ENCODE peak calls at places on chromosome 19, in seven cellular contexts. P, A, N, I, K, X and R are unnamed samples.
A peak's percentile ranks its signal among the peaks of the same experiment; 100 is the strongest.

GRCh38 chr19:50268046-50268445 is 61.1 kb downstream of the KCNC3 start:
- DNase-seq in N (peak; percentile 13), P (no peak), I (no peak), K (no peak), X (no peak), A (no peak), R (no peak)

GRCh38 chr19:2804156-2805004 is 15.3 kb upstream of the ZNF554 start:
- DNase-seq in I (no peak), A (no peak), P (no peak), N (no peak), X (no peak), K (no peak), R (no peak)

GRCh38 chr19:35045667-35046300 is 4.3 kb downstream of the HPN start:
- DNase-seq in N (peak; percentile 42), X (no peak), A (peak; percentile 28), P (peak; percentile 95), K (no peak), I (peak; percentile 59), R (no peak)

GRCh38 chr19:2819540-2820111 is at the start of gene ZNF554:
- DNase-seq in I (peak; percentile 98), P (peak; percentile 80), K (peak; percentile 79), A (peak; percentile 99), N (peak; percentile 97), X (peak; percentile 89), R (peak; percentile 95)

GRCh38 chr19:48568345-48568886 is 16.4 kb downstream of the SULT2B1 start:
- DNase-seq in X (peak; percentile 59), N (peak; percentile 91), A (peak; percentile 83), P (peak; percentile 91), K (no peak), I (no peak), R (peak; percentile 83)

GRCh38 chr19:45922281-45922680 is 7.7 kb upstream of the NANOS2 start:
- DNase-seq in I (no peak), K (no peak), A (no peak), X (no peak), N (no peak), P (peak; percentile 66), R (no peak)

GRCh38 chr19:39196320-39196719 is 444 bp upstream of the NCCRP1 start:
- DNase-seq in I (no peak), P (no peak), X (no peak), A (no peak), N (no peak), K (no peak), R (no peak)

GRCh38 chr19:33175886-33176669 is 18.1 kb upstream of the LRP3 start:
- DNase-seq in N (peak; percentile 47), X (no peak), K (no peak), A (no peak), I (peak; percentile 30), P (peak; percentile 82), R (peak; percentile 45)

GRCh38 chr19:11019824-11020223 is 59.0 kb downstream of the SMARCA4 start:
- DNase-seq in P (no peak), A (peak; percentile 19), N (no peak), K (no peak), X (no peak), I (no peak), R (no peak)

GRCh38 chr19:11021760-11022144 is 60.9 kb downstream of the SMARCA4 start:
- DNase-seq in X (no peak), A (no peak), P (no peak), N (no peak), K (no peak), I (no peak), R (no peak)

GRCh38 chr19:11023016-11023415 is 62.2 kb downstream of the SMARCA4 start:
- DNase-seq in N (no peak), P (no peak), I (no peak), X (no peak), A (no peak), K (no peak), R (no peak)

GRCh38 chr19:11020423-11020822 is 59.6 kb downstream of the SMARCA4 start:
- DNase-seq in P (no peak), A (no peak), X (no peak), I (no peak), K (no peak), N (no peak), R (no peak)

DNA sequence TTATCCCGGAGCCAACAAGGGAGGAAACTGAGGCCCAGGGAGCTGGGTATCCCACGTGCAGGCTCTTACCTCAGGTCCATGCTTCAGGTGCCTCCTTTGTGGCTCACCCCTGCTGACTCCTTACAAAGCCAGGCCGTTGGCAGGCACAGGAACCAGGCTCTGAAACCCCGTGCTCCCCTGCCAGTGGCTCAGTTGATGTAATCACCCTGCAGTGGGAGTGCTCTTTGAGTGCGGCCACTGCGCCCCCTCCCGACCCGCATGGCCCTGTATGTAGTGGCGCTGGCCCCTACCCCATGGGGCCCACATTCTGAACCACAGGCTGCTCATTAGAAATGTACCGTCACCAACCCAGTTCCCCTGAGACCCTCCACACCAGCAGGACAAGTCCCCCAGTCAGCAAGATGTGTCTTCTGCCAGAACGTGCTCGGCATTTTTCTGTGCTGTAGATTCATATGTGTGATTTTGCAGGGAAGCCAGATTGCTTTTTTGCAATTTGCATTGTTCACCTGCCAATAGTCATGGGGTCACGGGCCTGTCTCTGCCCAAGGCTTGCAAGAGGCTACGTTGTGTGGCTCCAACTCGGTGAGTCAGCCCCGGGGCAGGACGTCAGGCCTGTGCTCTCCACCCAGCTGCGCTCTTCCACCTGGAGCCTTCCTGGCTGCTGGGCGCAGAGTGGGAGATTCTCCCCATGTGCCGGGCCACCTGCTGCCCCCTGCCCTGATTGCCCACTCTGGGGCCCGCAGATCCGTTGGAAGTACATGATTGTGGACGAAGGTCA is 60.3 kb downstream of the SMARCA4 start:
- DNase-seq in A (no peak), K (no peak), N (no peak), X (no peak), I (no peak), P (no peak), R (no peak)
- TF ChIP-seq CTCF in A (no peak), K (no peak), N (no peak), X (no peak), I (no peak), P (no peak), R (no peak)

GRCh38 chr19:51341066-51341465 is 873 bp downstream of the VSIG10L start:
- DNase-seq in X (no peak), I (no peak), P (no peak), K (no peak), A (no peak), N (no peak), R (no peak)

GRCh38 chr19:51339313-51339686 is 2.6 kb downstream of the VSIG10L start:
- DNase-seq in N (no peak), A (no peak), K (no peak), I (no peak), X (no peak), P (peak; percentile 55), R (no peak)

GRCh38 chr19:51337861-51338562 is 3.9 kb downstream of the VSIG10L start:
- DNase-seq in A (no peak), I (no peak), K (no peak), N (no peak), P (no peak), X (no peak), R (no peak)

GRCh38 chr19:51338563-51339312 is 3.2 kb downstream of the VSIG10L start:
- DNase-seq in P (peak; percentile 91), I (peak; percentile 87), N (peak; percentile 81), X (no peak), K (no peak), A (peak; percentile 88), R (peak; percentile 91)

GRCh38 chr19:51339687-51340656 is 2.0 kb downstream of the VSIG10L start:
- DNase-seq in K (peak; percentile 72), N (peak; percentile 99), X (peak; percentile 91), A (peak; percentile 98), I (peak; percentile 82), P (peak; percentile 92), R (peak; percentile 99)
- TF ChIP-seq CTCF in K (no peak), N (no peak), X (no peak), A (no peak), I (no peak), P (peak; percentile 47), R (peak; percentile 29)

GRCh38 chr19:4402171-4403004 is at the start of gene CHAF1A:
- DNase-seq in I (peak; percentile 100), X (peak; percentile 100), N (peak; percentile 100), P (peak; percentile 99), K (peak; percentile 100), A (peak; percentile 99), R (peak; percentile 97)

GRCh38 chr19:4403005-4403761 is 743 bp downstream of the CHAF1A start:
- DNase-seq in X (no peak), K (no peak), I (no peak), A (no peak), N (no peak), P (no peak), R (no peak)

GRCh38 chr19:4401482-4402170 is 814 bp upstream of the CHAF1A start:
- DNase-seq in A (no peak), I (no peak), N (no peak), P (no peak), K (no peak), X (no peak), R (no peak)

GRCh38 chr19:4396949-4397783 is 3.2 kb downstream of the SH3GL1 start:
- DNase-seq in I (no peak), A (no peak), P (no peak), N (no peak), K (no peak), X (no peak), R (no peak)

DNA sequence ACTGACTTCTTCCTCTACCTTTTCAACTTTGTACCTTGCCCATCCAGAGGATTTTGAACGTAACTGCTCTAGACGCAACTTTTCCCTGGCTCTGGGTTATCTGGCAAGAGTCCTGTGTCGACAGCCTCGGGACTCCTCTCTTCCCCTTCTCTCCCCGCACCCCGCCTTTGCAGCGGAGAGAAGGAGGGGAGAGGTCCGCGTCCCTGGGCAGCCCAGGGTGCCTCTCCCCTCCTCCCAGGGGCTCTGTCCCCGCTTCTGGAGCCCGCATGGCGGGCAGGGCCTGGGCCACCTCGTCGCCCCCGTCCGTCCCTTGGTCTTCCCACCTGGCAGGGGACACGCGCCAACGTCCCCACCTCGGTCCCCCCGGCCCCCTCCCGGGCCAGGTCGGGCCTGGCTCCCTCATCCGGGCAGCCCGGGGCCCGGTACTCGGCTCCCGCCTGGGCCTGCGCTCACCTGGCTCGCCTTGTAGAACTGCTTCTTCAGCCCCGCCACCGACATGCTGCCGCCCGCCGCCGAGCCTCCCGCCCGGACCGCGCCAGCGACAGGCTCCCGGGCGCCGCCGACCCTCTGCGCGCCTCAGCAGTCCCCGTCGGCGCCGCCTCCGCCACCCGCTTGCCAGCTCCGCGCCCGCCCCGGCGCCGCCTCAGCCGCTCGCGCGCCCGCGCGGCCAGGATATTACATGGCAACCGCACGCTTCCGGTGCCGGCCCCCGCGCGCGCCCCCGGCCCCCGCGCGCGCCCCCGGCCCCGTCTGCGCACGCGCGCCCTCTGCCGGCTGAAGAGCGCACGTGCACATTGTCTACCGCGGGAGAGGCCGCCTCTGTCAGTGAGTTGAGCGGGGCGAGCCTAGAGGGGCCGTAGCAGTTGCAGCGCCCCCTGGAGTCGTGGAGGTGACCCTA is at the start of gene SH3GL1:
- DNase-seq in I (peak; percentile 86), X (peak; percentile 81), K (peak; percentile 53), A (peak; percentile 95), P (peak; percentile 69), N (peak; percentile 96), R (peak; percentile 79)
- TF ChIP-seq CTCF in I (peak; percentile 71), X (peak; percentile 93), K (peak; percentile 95), A (peak; percentile 99), P (peak; percentile 99), N (peak; percentile 89), R (peak; percentile 90)

DNA sequence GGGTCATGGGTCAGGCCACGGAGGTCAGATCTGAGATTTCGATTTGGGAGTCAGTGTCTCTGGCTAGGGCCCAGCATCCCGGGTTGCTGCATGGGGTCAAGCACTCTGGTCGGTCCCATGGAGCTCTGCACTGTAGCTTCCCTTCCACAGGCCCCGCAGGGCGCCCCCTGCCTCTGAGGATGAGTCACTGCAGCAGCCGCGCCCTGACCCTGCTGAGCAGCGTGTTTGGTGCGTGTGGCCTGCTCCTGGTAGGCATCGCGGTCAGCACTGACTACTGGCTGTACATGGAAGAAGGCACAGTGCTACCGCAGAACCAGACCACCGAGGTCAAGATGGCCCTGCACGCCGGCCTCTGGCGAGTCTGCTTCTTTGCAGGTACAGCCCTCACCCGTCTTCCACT is 3.6 kb downstream of the CACNG7 start:
- DNase-seq in K (no peak), P (no peak), X (no peak), A (no peak), N (no peak), I (no peak), R (no peak)
- TF ChIP-seq CTCF in K (no peak), P (peak; percentile 24), X (peak; percentile 7), A (no peak), N (peak; percentile 32), I (no peak), R (peak; percentile 37)